ENCODE peak calls at places on chromosomes 3 and 15, in five cellular contexts. D is mucosa of descending colon, A is right lobe of liver, Y is spleen, K is astrocyte. X is an unnamed sample. For H3K4me1, the result is how much of the 10 kb centered on the place peaks cover.

GRCh38 chr3:188316021-188316722 is 162.2 kb downstream of the LPP start:
- DNase-seq in D (no peak), A (no peak), K (no peak), Y (no peak), X (peak)

GRCh38 chr3:173553635-173554280 is 156.2 kb downstream of the NLGN1 start:
- DNase-seq in D (no peak), A (no peak), K (peak), Y (no peak), X (peak)

GRCh38 chr15:67771201-67771600 is 54.1 kb upstream of the SKOR1 start:
- DNase-seq in K (no peak), Y (no peak), D (no peak), A (no peak), X (no peak)

GRCh38 chr15:77493324-77493907 is 72.7 kb downstream of the HMG20A start:
- DNase-seq in Y (no peak), K (peak), D (no peak), A (no peak), X (peak)

GRCh38 chr3:50389368-50389767 is 30.0 kb upstream of the TMEM115 start:
- DNase-seq in D (no peak), K (no peak), Y (no peak), A (no peak), X (no peak)

GRCh38 chr3:197516517-197516889 is 39.3 kb downstream of the BDH1 start:
- DNase-seq in K (peak), Y (peak), D (no peak), A (peak), X (peak)

GRCh38 chr3:146502887-146503458 is 33.6 kb upstream of the PLSCR2 start:
- DNase-seq in A (no peak), Y (no peak), K (peak), D (no peak), X (no peak)

GRCh38 chr15:55846108-55846707 is 103.3 kb upstream of the PRTG start:
- DNase-seq in D (no peak), Y (no peak), K (peak), A (no peak), X (peak)

GRCh38 chr3:69357196-69357595 is 28.7 kb downstream of the FRMD4B start:
- DNase-seq in K (no peak), Y (no peak), D (no peak), A (no peak), X (no peak)

GRCh38 chr3:165830746-165831145 is 6.5 kb downstream of the BCHE start:
- DNase-seq in D (no peak), Y (no peak), K (peak), A (no peak), X (no peak)

GRCh38 chr15:31200735-31201151 is 99.2 kb upstream of the TRPM1 start:
- DNase-seq in D (peak), K (no peak), A (peak), Y (peak), X (peak)

GRCh38 chr3:66029443-66029842 is 9.3 kb downstream of the MAGI1 start:
- DNase-seq in K (no peak), D (no peak), A (no peak), Y (no peak), X (no peak)

GRCh38 chr3:161096771-161097367 is 8.3 kb downstream of the B3GALNT1 start:
- DNase-seq in D (no peak), K (no peak), A (no peak), Y (no peak), X (peak)

GRCh38 chr3:186464424-186465093 is 79.6 kb downstream of the CRYGS start:
- DNase-seq in A (no peak), K (no peak), D (no peak), Y (no peak), X (no peak)

GRCh38 chr15:79179597-79179996 is 89.0 kb upstream of the RASGRF1 start:
- DNase-seq in A (no peak), D (no peak), Y (no peak), K (no peak), X (no peak)

GRCh38 chr15:87500240-87500639 is 756.3 kb downstream of the NTRK3 start:
- DNase-seq in D (no peak), Y (no peak), A (no peak), K (no peak), X (no peak)

GRCh38 chr3:58293516-58293915 is 12.5 kb upstream of the RPP14 start:
- DNase-seq in Y (no peak), A (no peak), K (no peak), D (no peak), X (no peak)

GRCh38 chr3:188978772-188979171 is 193.0 kb upstream of the TPRG1 start:
- DNase-seq in A (no peak), D (no peak), Y (no peak), K (peak), X (peak)

GRCh38 chr15:35657679-35658201 is 111.8 kb upstream of the DPH6 start:
- DNase-seq in A (no peak), Y (no peak), K (peak), D (no peak), X (no peak)

GRCh38 chr15:41944313-41944940 is 27.9 kb downstream of the EHD4 start:
- DNase-seq in K (peak), Y (no peak), D (no peak), A (no peak), X (peak)

GRCh38 chr15:60809375-60809774 is 330.4 kb upstream of the ICE2 start:
- DNase-seq in D (no peak), A (no peak), K (no peak), Y (no peak), X (no peak)

GRCh38 chr15:69556344-69556743 is 103.7 kb downstream of the RPLP1 start:
- DNase-seq in D (no peak), K (no peak), A (no peak), Y (no peak), X (no peak)

GRCh38 chr3:105686324-105686897 is 182.4 kb downstream of the CBLB start:
- DNase-seq in A (no peak), K (no peak), D (no peak), Y (no peak), X (peak)

GRCh38 chr15:99131441-99132023 is 26.7 kb downstream of the SYNM start:
- DNase-seq in Y (no peak), K (no peak), A (peak), D (no peak), X (no peak)

GRCh38 chr3:142998439-142998838 is 2.9 kb upstream of the U2SURP start:
- DNase-seq in Y (no peak), A (no peak), K (peak), D (no peak), X (peak)

GRCh38 chr3:9196009-9196408 is 53.4 kb downstream of the SRGAP3 start:
- DNase-seq in K (no peak), D (no peak), A (no peak), Y (no peak), X (no peak)

GRCh38 chr3:18423401-18424212 is 1.5 kb downstream of the SATB1 start:
- DNase-seq in A (peak), K (peak), Y (peak), D (peak), X (peak)

GRCh38 chr3:17459470-17459993 is 282.9 kb downstream of the TBC1D5 start:
- DNase-seq in K (no peak), A (no peak), D (no peak), Y (no peak), X (no peak)

GRCh38 chr3:127978636-127979035 is 63.6 kb downstream of the KBTBD12 start:
- DNase-seq in A (no peak), D (no peak), K (no peak), Y (no peak), X (no peak)

GRCh38 chr3:100781311-100781710 is 72.0 kb downstream of the TFG start:
- DNase-seq in A (no peak), K (peak), D (no peak), Y (no peak), X (no peak)

GRCh38 chr3:99686955-99687612 is 48.7 kb downstream of the COL8A1 start:
- DNase-seq in A (peak), K (no peak), Y (no peak), D (peak), X (peak)

GRCh38 chr3:30614943-30615342 is 8.5 kb downstream of the TGFBR2 start:
- DNase-seq in D (no peak), K (peak), Y (no peak), A (no peak), X (no peak)
- H3K4me1 ChIP-seq in D (under half), K (under half), Y (half or more), A (under half), X (under half)

GRCh38 chr3:133328373-133328772 is 71.5 kb upstream of the BFSP2 start:
- DNase-seq in K (no peak), A (no peak), D (no peak), Y (no peak), X (no peak)
- H3K4me3 ChIP-seq in K (no peak), A (no peak), D (no peak), Y (no peak), X (no peak)

GRCh38 chr3:48012659-48013058 is 3.6 kb downstream of the MAP4 start:
- DNase-seq in Y (no peak), D (no peak), K (no peak), A (no peak), X (no peak)
- H3K4me1 ChIP-seq in Y (under half), D (under half), K (under half), A (under half), X (under half)

GRCh38 chr15:81133782-81134461 is at the start of gene CFAP161:
- DNase-seq in D (peak), Y (no peak), A (peak), K (peak), X (peak)
- H3K4me3 ChIP-seq in D (no peak), Y (peak), A (peak), K (peak), X (peak)

GRCh38 chr3:37943631-37944242 is 46.8 kb upstream of the VILL start:
- DNase-seq in D (no peak), A (no peak), Y (no peak), K (no peak), X (no peak)
- H3K4me1 ChIP-seq in D (half or more), A (under half), Y (under half), K (under half), X (under half)